ENCODE peak calls at places on chromosomes 11 and 22, in seven cellular contexts. E, B, Y, G, L, R and I are unnamed samples. For H3K4me1, the result is how much of the 10 kb centered on the place peaks cover.

GRCh38 chr11:62217191-62217748 is 8.8 kb downstream of the SCGB2A1 start:
- DNase-seq in B (no peak), R (peak), L (peak), G (no peak), Y (no peak), E (no peak), I (no peak)

GRCh38 chr11:122723576-122723975 is 68.1 kb downstream of the UBASH3B start:
- DNase-seq in B (no peak), G (no peak), L (no peak), E (no peak), R (no peak), Y (no peak), I (no peak)

GRCh38 chr11:5694642-5695041 is 5.1 kb downstream of the TRIM22 start:
- DNase-seq in B (no peak), E (no peak), G (no peak), R (no peak), Y (no peak), L (no peak), I (no peak)

GRCh38 chr11:16812274-16812673 is 73.8 kb downstream of the C11orf58 start:
- DNase-seq in R (no peak), B (no peak), Y (no peak), E (no peak), G (no peak), L (no peak), I (peak)

GRCh38 chr22:42310301-42310981 is 40.0 kb upstream of the TCF20 start:
- DNase-seq in G (no peak), E (no peak), Y (no peak), B (no peak), R (no peak), L (no peak), I (no peak)

GRCh38 chr11:121488641-121489040 is 35.9 kb upstream of the SORL1-AS1 start:
- DNase-seq in B (no peak), R (no peak), E (no peak), G (no peak), L (no peak), Y (no peak), I (no peak)

GRCh38 chr11:64524534-64525042 is 66.4 kb upstream of the SLC22A12 start:
- DNase-seq in B (no peak), Y (no peak), E (no peak), L (no peak), G (no peak), R (no peak), I (peak)

GRCh38 chr11:65578667-65579066 is 2.8 kb downstream of the EHBP1L1 start:
- DNase-seq in L (no peak), Y (no peak), B (no peak), G (no peak), R (no peak), E (no peak), I (no peak)

GRCh38 chr11:119791701-119792151 is 62.7 kb upstream of the NECTIN1 start:
- DNase-seq in B (no peak), L (no peak), Y (no peak), G (no peak), R (no peak), E (no peak), I (peak)

GRCh38 chr11:116353517-116353916 is 419.3 kb downstream of the BUD13 start:
- DNase-seq in Y (no peak), R (no peak), G (no peak), E (no peak), L (no peak), B (no peak), I (no peak)

GRCh38 chr11:44852159-44852707 is 98.5 kb downstream of the TP53I11 start:
- DNase-seq in R (no peak), B (no peak), G (no peak), Y (no peak), E (no peak), L (no peak), I (no peak)

GRCh38 chr11:77547863-77548551 is 41.7 kb upstream of the AQP11 start:
- DNase-seq in L (peak), G (no peak), R (peak), B (no peak), Y (no peak), E (peak), I (no peak)

GRCh38 chr11:10498426-10499250 is 42.3 kb downstream of the RNF141 start:
- DNase-seq in L (no peak), B (no peak), Y (peak), E (no peak), G (no peak), R (no peak), I (no peak)

GRCh38 chr11:9664276-9665171 is 647 bp downstream of the SWAP70 start:
- DNase-seq in Y (peak), B (no peak), G (peak), L (peak), E (peak), R (peak), I (peak)

GRCh38 chr22:19998991-19999820 is 17.4 kb downstream of the ARVCF start:
- DNase-seq in G (no peak), R (no peak), B (no peak), L (no peak), E (no peak), Y (no peak), I (peak)
- H3K4me1 ChIP-seq in G (under half), R (under half), B (under half), L (under half), E (under half), Y (under half), I (under half)

GRCh38 chr11:111922803-111923202 is 4.1 kb downstream of the C11orf52 start:
- DNase-seq in Y (no peak), G (no peak), R (peak), B (no peak), E (peak), L (no peak), I (no peak)
- TF ChIP-seq POLR2AphosphoS5 in Y (no peak), G (no peak), R (no peak), B (peak), E (peak), L (no peak), I (no peak)

DNA sequence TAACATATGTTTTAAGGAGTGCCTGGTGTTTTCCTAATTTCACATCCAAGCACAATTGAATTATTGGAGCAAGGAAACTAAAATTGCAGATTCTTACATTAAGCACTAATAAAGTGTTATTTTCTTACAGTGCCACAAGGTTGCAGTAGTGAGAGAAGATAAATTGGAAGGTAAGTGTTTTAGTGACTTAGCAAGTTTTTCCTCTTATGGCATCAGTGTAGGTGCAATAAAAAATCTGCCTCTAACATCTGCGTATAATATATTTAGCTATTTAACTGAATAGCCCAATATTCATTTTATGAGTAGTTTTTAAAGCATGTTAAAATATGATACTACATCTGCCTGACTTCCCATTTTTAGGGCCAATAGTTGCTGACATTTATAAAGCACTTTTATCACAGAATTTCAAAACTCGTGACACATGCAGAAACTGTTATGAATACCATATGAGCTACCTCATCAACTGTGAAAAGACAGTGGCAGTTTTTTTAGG is 19.0 kb downstream of the POLD3 start:
- DNase-seq in B (no peak), Y (no peak), L (peak), G (no peak), R (peak), E (no peak), I (no peak)
- TF ChIP-seq CTCF in B (peak), Y (no peak), L (peak), G (peak), R (peak), E (peak), I (peak)

GRCh38 chr11:124638500-124638899 is 15.8 kb downstream of the TBRG1 start:
- DNase-seq in G (no peak), Y (no peak), R (no peak), B (no peak), L (no peak), E (no peak), I (no peak)
- H3K4me1 ChIP-seq in G (under half), Y (under half), R (under half), B (under half), L (under half), E (under half), I (under half)

GRCh38 chr11:27313157-27313821 is 49.7 kb downstream of the CCDC34 start:
- DNase-seq in G (no peak), B (no peak), E (no peak), R (no peak), L (no peak), Y (no peak), I (no peak)
- TF ChIP-seq POLR2AphosphoS5 in G (no peak), B (no peak), E (no peak), R (no peak), L (no peak), Y (no peak), I (no peak)